ENCODE peak calls at places on chromosome 14, in eight cellular contexts. One of them, this sample, is unnamed.

GRCh38 chr14:73754911-73755360 is 40.8 kb upstream of the PNMA1 start:
- DNase-seq in stimulated activated CD4-positive, alpha-beta T cell treated with anti-CD3 and anti-CD28 coated beads, Interleukin-2, amount 100 ng/mL, for 48 hours: no peak
- DNase-seq in body of pancreas: no peak
- DNase-seq in effector CD4-positive, alpha-beta T cell: no peak
- DNase-seq in AG08396: no peak
- DNase-seq in right lobe of liver: no peak
- DNase-seq in ACHN: no peak
- DNase-seq in stimulated activated CD8-positive, alpha-beta memory T cell treated with anti-CD3 and anti-CD28 coated beads, Interleukin-7, amount 100 ng/mL, for 1 hour: no peak
- DNase-seq in this sample: no peak

GRCh38 chr14:42779024-42779423 is 1172.3 kb downstream of the LRFN5 start:
- DNase-seq in stimulated activated CD4-positive, alpha-beta T cell treated with anti-CD3 and anti-CD28 coated beads, Interleukin-2, amount 100 ng/mL, for 48 hours: no peak
- DNase-seq in body of pancreas: no peak
- DNase-seq in effector CD4-positive, alpha-beta T cell: no peak
- DNase-seq in AG08396: no peak
- DNase-seq in right lobe of liver: no peak
- DNase-seq in ACHN: no peak
- DNase-seq in stimulated activated CD8-positive, alpha-beta memory T cell treated with anti-CD3 and anti-CD28 coated beads, Interleukin-7, amount 100 ng/mL, for 1 hour: no peak
- DNase-seq in this sample: no peak

GRCh38 chr14:79437951-79438350 is 773.4 kb downstream of the DIO2 start:
- DNase-seq in stimulated activated CD4-positive, alpha-beta T cell treated with anti-CD3 and anti-CD28 coated beads, Interleukin-2, amount 100 ng/mL, for 48 hours: no peak
- DNase-seq in body of pancreas: peak; percentile 63
- DNase-seq in effector CD4-positive, alpha-beta T cell: no peak
- DNase-seq in AG08396: no peak
- DNase-seq in right lobe of liver: no peak
- DNase-seq in ACHN: no peak
- DNase-seq in stimulated activated CD8-positive, alpha-beta memory T cell treated with anti-CD3 and anti-CD28 coated beads, Interleukin-7, amount 100 ng/mL, for 1 hour: no peak
- DNase-seq in this sample: no peak

GRCh38 chr14:104913413-104913812 is 11.3 kb upstream of the PLD4 start:
- DNase-seq in stimulated activated CD4-positive, alpha-beta T cell treated with anti-CD3 and anti-CD28 coated beads, Interleukin-2, amount 100 ng/mL, for 48 hours: no peak
- DNase-seq in body of pancreas: no peak
- DNase-seq in effector CD4-positive, alpha-beta T cell: no peak
- DNase-seq in AG08396: no peak
- DNase-seq in right lobe of liver: no peak
- DNase-seq in ACHN: no peak
- DNase-seq in stimulated activated CD8-positive, alpha-beta memory T cell treated with anti-CD3 and anti-CD28 coated beads, Interleukin-7, amount 100 ng/mL, for 1 hour: no peak
- DNase-seq in this sample: no peak

GRCh38 chr14:68250950-68251765 is 431.6 kb downstream of the RAD51B start:
- DNase-seq in stimulated activated CD4-positive, alpha-beta T cell treated with anti-CD3 and anti-CD28 coated beads, Interleukin-2, amount 100 ng/mL, for 48 hours: no peak
- DNase-seq in body of pancreas: no peak
- DNase-seq in effector CD4-positive, alpha-beta T cell: no peak
- DNase-seq in AG08396: no peak
- DNase-seq in right lobe of liver: no peak
- DNase-seq in ACHN: no peak
- DNase-seq in stimulated activated CD8-positive, alpha-beta memory T cell treated with anti-CD3 and anti-CD28 coated beads, Interleukin-7, amount 100 ng/mL, for 1 hour: no peak
- DNase-seq in this sample: no peak

GRCh38 chr14:44895716-44896115 is 66.0 kb downstream of the KLHL28 start:
- DNase-seq in stimulated activated CD4-positive, alpha-beta T cell treated with anti-CD3 and anti-CD28 coated beads, Interleukin-2, amount 100 ng/mL, for 48 hours: no peak
- DNase-seq in body of pancreas: no peak
- DNase-seq in effector CD4-positive, alpha-beta T cell: no peak
- DNase-seq in AG08396: peak; percentile 81
- DNase-seq in right lobe of liver: no peak
- DNase-seq in ACHN: peak; percentile 23
- DNase-seq in stimulated activated CD8-positive, alpha-beta memory T cell treated with anti-CD3 and anti-CD28 coated beads, Interleukin-7, amount 100 ng/mL, for 1 hour: no peak
- DNase-seq in this sample: no peak

GRCh38 chr14:74614508-74615495 is 2.8 kb upstream of the LTBP2 start:
- DNase-seq in stimulated activated CD4-positive, alpha-beta T cell treated with anti-CD3 and anti-CD28 coated beads, Interleukin-2, amount 100 ng/mL, for 48 hours: no peak
- DNase-seq in body of pancreas: no peak
- DNase-seq in effector CD4-positive, alpha-beta T cell: no peak
- DNase-seq in AG08396: no peak
- DNase-seq in right lobe of liver: no peak
- DNase-seq in ACHN: no peak
- DNase-seq in stimulated activated CD8-positive, alpha-beta memory T cell treated with anti-CD3 and anti-CD28 coated beads, Interleukin-7, amount 100 ng/mL, for 1 hour: no peak
- DNase-seq in this sample: no peak

GRCh38 chr14:66005899-66006434 is 480.2 kb upstream of the CCDC196 start:
- DNase-seq in stimulated activated CD4-positive, alpha-beta T cell treated with anti-CD3 and anti-CD28 coated beads, Interleukin-2, amount 100 ng/mL, for 48 hours: no peak
- DNase-seq in body of pancreas: no peak
- DNase-seq in effector CD4-positive, alpha-beta T cell: no peak
- DNase-seq in AG08396: no peak
- DNase-seq in right lobe of liver: no peak
- DNase-seq in ACHN: no peak
- DNase-seq in stimulated activated CD8-positive, alpha-beta memory T cell treated with anti-CD3 and anti-CD28 coated beads, Interleukin-7, amount 100 ng/mL, for 1 hour: no peak
- DNase-seq in this sample: no peak

GRCh38 chr14:101257551-101257950 is 303.7 kb upstream of the DIO3 start:
- DNase-seq in stimulated activated CD4-positive, alpha-beta T cell treated with anti-CD3 and anti-CD28 coated beads, Interleukin-2, amount 100 ng/mL, for 48 hours: no peak
- DNase-seq in body of pancreas: no peak
- DNase-seq in effector CD4-positive, alpha-beta T cell: no peak
- DNase-seq in AG08396: no peak
- DNase-seq in right lobe of liver: no peak
- DNase-seq in ACHN: no peak
- DNase-seq in stimulated activated CD8-positive, alpha-beta memory T cell treated with anti-CD3 and anti-CD28 coated beads, Interleukin-7, amount 100 ng/mL, for 1 hour: no peak
- DNase-seq in this sample: no peak

GRCh38 chr14:91466192-91466591 is 43.9 kb downstream of the PPP4R3A start:
- DNase-seq in stimulated activated CD4-positive, alpha-beta T cell treated with anti-CD3 and anti-CD28 coated beads, Interleukin-2, amount 100 ng/mL, for 48 hours: no peak
- DNase-seq in body of pancreas: peak; percentile 13
- DNase-seq in effector CD4-positive, alpha-beta T cell: no peak
- DNase-seq in AG08396: no peak
- DNase-seq in right lobe of liver: no peak
- DNase-seq in ACHN: no peak
- DNase-seq in stimulated activated CD8-positive, alpha-beta memory T cell treated with anti-CD3 and anti-CD28 coated beads, Interleukin-7, amount 100 ng/mL, for 1 hour: no peak
- DNase-seq in this sample: no peak

GRCh38 chr14:54275997-54276396 is 120.8 kb upstream of the CDKN3 start:
- DNase-seq in stimulated activated CD4-positive, alpha-beta T cell treated with anti-CD3 and anti-CD28 coated beads, Interleukin-2, amount 100 ng/mL, for 48 hours: no peak
- DNase-seq in body of pancreas: no peak
- DNase-seq in effector CD4-positive, alpha-beta T cell: no peak
- DNase-seq in AG08396: no peak
- DNase-seq in right lobe of liver: no peak
- DNase-seq in ACHN: no peak
- DNase-seq in stimulated activated CD8-positive, alpha-beta memory T cell treated with anti-CD3 and anti-CD28 coated beads, Interleukin-7, amount 100 ng/mL, for 1 hour: no peak
- DNase-seq in this sample: no peak

GRCh38 chr14:94394594-94395305 is 6.3 kb upstream of the SERPINA1 start:
- DNase-seq in stimulated activated CD4-positive, alpha-beta T cell treated with anti-CD3 and anti-CD28 coated beads, Interleukin-2, amount 100 ng/mL, for 48 hours: no peak
- DNase-seq in body of pancreas: peak; percentile 73
- DNase-seq in effector CD4-positive, alpha-beta T cell: no peak
- DNase-seq in AG08396: no peak
- DNase-seq in right lobe of liver: peak; percentile 76
- DNase-seq in ACHN: no peak
- DNase-seq in stimulated activated CD8-positive, alpha-beta memory T cell treated with anti-CD3 and anti-CD28 coated beads, Interleukin-7, amount 100 ng/mL, for 1 hour: no peak
- DNase-seq in this sample: no peak

This sample was measured in activated CD4-positive, CD25-positive, alpha-beta regulatory T cell.